ENCODE peak calls at places on chromosomes 1 and 21, in five cellular contexts. M is stomach, W is lower leg skin, X is endothelial cell of umbilical vein, H is body of pancreas. Z is an unnamed sample.

GRCh38 chr1:200342511-200343400 is 67.1 kb downstream of the ZNF281 start:
- DNase-seq in M (no peak), W (no peak), X (no peak), H (no peak), Z (no peak)

GRCh38 chr1:17831619-17832018 is 76.5 kb downstream of the ACTL8 start:
- DNase-seq in M (no peak), W (no peak), X (no peak), H (peak), Z (peak)

GRCh38 chr1:22731924-22732522 is 21.4 kb downstream of the EPHB2 start:
- DNase-seq in M (no peak), W (no peak), X (no peak), H (no peak), Z (no peak)

GRCh38 chr1:37602750-37603694 is 7.3 kb upstream of the GNL2 start:
- DNase-seq in M (no peak), W (no peak), X (peak), H (peak), Z (peak)

GRCh38 chr1:236868625-236869467 is 73.8 kb downstream of the MTR start:
- DNase-seq in M (peak), W (no peak), X (peak), H (peak), Z (no peak)

GRCh38 chr1:151502859-151503509 is 8.2 kb upstream of the CGN start:
- DNase-seq in M (no peak), W (no peak), X (no peak), H (no peak), Z (no peak)

GRCh38 chr1:240946926-240947325 is 335.0 kb upstream of the GREM2 start:
- DNase-seq in M (no peak), W (no peak), X (peak), H (peak), Z (peak)

GRCh38 chr1:165647970-165648369 is 16.9 kb downstream of the MGST3 start:
- DNase-seq in M (no peak), W (no peak), X (peak), H (no peak), Z (no peak)

GRCh38 chr1:18302788-18303413 is 177.8 kb upstream of the KLHDC7A start:
- DNase-seq in M (no peak), W (no peak), X (no peak), H (no peak), Z (no peak)

GRCh38 chr1:84379128-84379527 is 19.2 kb upstream of the DNASE2B start:
- DNase-seq in M (no peak), W (no peak), X (no peak), H (no peak), Z (no peak)

GRCh38 chr21:21722736-21723135 is 724.5 kb downstream of the NCAM2 start:
- DNase-seq in M (no peak), W (no peak), X (no peak), H (no peak), Z (no peak)

GRCh38 chr1:169086603-169087455 is 19.7 kb upstream of the ATP1B1 start:
- DNase-seq in M (no peak), W (no peak), X (peak), H (peak), Z (no peak)

GRCh38 chr1:30719406-30720270 is 3.7 kb downstream of the MATN1 start:
- DNase-seq in M (no peak), W (no peak), X (peak), H (no peak), Z (peak)

GRCh38 chr1:180515364-180515763 is 13.0 kb upstream of the ACBD6 start:
- DNase-seq in M (no peak), W (no peak), X (no peak), H (no peak), Z (no peak)

GRCh38 chr1:25065246-25066238 is 135.5 kb upstream of the RUNX3 start:
- DNase-seq in M (no peak), W (no peak), X (no peak), H (no peak), Z (no peak)

GRCh38 chr21:36250423-36251075 is 69.4 kb upstream of the MORC3 start:
- DNase-seq in M (no peak), W (no peak), X (no peak), H (no peak), Z (no peak)

GRCh38 chr21:41368361-41369104 is 6.7 kb downstream of the MX2 start:
- DNase-seq in M (no peak), W (no peak), X (no peak), H (no peak), Z (no peak)

GRCh38 chr1:153727463-153728304 is at the start of gene INTS3:
- DNase-seq in M (peak), W (peak), X (peak), H (peak), Z (peak)

GRCh38 chr1:172662464-172663109 is 3.7 kb downstream of the FASLG start:
- DNase-seq in M (peak), W (peak), X (peak), H (peak), Z (no peak)

GRCh38 chr1:87642581-87643129 is 314.0 kb downstream of the LMO4 start:
- DNase-seq in M (no peak), W (no peak), X (peak), H (no peak), Z (no peak)

GRCh38 chr1:41379741-41380130 is 18.5 kb downstream of the FOXO6 start:
- DNase-seq in M (no peak), W (no peak), X (no peak), H (no peak), Z (no peak)

GRCh38 chr1:209767105-209767504 is 11.3 kb downstream of the TRAF3IP3 start:
- DNase-seq in M (no peak), W (no peak), X (no peak), H (no peak), Z (no peak)

GRCh38 chr1:36151845-36152203 is 2.5 kb upstream of the TRAPPC3 start:
- DNase-seq in M (no peak), W (peak), X (no peak), H (no peak), Z (no peak)

GRCh38 chr1:116873680-116874271 is 35.9 kb upstream of the PTGFRN start:
- DNase-seq in M (no peak), W (no peak), X (no peak), H (no peak), Z (no peak)

GRCh38 chr1:151547119-151547899 is 7.2 kb downstream of the TUFT1 start:
- DNase-seq in M (peak), W (peak), X (peak), H (peak), Z (peak)

GRCh38 chr1:94154989-94155388 is 34.0 kb upstream of the ABCA4 start:
- DNase-seq in M (no peak), W (no peak), X (peak), H (no peak), Z (no peak)

GRCh38 chr21:14881863-14882262 is 182.9 kb downstream of the NRIP1 start:
- DNase-seq in M (no peak), W (no peak), X (no peak), H (no peak), Z (no peak)

GRCh38 chr1:156914440-156914856 is 6.0 kb upstream of the LRRC71 start:
- DNase-seq in M (no peak), W (no peak), X (no peak), H (no peak), Z (no peak)
- TF ChIP-seq POLR2A in M (no peak), W (no peak), X (no peak), H (no peak), Z (no peak)

DNA sequence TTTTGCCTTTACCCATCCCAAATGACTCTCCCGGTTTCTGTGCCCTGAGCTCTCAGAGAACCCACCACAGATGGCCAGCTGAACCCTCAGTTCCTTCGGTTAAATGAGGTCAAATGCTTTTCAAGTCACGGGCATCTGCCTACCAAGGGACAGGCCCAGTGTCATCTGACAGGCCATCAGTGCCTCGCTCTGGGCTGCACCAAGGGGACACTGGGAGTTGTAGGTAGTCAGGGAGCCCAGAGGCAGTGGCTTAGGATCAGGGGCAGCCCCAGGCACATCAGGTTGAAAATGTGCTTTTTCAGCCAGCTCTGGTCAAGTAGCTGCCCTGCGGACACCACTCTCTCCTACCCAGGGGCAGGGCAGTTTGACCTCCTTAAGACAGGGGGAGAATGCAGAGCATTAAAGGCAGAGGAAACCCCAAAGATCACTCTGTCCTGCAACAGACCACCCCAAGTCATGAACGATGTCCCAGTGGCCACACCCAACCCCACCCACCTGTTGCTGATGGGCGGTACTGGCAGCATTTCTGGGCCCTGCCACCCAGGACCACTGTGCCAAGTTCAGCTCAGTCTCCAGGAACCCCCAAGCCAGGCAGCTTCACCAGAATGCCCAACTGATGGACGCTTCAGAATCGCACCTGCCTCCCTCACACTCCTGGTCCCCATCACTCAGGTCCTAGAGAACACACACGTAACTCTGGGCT is 60.7 kb downstream of the CASZ1 start:
- DNase-seq in M (no peak), W (no peak), X (no peak), H (no peak), Z (no peak)
- TF ChIP-seq POLR2A in M (no peak), W (no peak), X (no peak), H (no peak), Z (no peak)

DNA sequence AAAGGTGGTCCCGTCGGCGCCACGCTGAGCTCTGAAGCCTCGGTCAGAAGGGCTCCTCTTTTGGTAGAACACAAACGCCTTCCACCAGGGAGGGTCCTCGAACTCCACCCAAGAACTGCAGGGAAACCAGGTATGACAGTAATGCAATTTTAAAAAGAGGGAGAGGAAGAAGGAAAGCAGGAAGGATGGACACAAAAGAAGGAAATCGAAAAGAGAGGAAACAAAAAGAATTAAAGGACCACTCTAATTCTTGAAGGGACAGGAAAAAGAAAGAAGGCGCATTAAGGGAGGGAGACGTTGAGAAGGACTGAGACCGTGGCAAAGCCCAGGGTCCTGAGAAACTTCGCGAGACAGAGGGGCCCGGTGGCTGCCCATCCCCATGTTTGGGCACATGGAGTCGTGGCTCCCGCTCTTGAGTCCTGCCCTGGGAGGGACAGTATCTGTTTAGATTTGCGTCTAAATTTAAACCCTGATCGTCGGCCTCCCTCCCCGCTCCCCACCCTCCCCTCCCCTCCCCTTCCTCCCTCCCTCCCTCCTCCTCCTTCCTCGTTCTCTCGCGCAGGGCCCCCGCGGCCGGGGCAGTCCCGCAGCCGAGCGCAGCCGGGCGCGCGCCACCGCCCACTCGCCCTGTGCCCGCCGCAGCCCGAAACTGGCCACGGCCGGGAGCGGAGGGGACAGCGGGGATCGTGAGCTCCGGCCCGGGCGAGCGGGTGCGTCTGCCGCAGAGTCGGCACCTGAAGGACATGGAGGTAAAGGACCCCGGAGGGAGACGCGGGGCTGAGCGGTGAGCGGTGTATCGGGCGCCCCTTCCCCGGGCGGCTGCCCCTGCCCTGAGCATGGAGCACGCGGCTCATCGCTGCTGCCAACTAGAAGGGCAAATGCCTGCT is at the start of gene RCSD1:
- DNase-seq in M (peak), W (no peak), X (no peak), H (no peak), Z (no peak)
- TF ChIP-seq POLR2A in M (no peak), W (no peak), X (no peak), H (no peak), Z (no peak)

DNA sequence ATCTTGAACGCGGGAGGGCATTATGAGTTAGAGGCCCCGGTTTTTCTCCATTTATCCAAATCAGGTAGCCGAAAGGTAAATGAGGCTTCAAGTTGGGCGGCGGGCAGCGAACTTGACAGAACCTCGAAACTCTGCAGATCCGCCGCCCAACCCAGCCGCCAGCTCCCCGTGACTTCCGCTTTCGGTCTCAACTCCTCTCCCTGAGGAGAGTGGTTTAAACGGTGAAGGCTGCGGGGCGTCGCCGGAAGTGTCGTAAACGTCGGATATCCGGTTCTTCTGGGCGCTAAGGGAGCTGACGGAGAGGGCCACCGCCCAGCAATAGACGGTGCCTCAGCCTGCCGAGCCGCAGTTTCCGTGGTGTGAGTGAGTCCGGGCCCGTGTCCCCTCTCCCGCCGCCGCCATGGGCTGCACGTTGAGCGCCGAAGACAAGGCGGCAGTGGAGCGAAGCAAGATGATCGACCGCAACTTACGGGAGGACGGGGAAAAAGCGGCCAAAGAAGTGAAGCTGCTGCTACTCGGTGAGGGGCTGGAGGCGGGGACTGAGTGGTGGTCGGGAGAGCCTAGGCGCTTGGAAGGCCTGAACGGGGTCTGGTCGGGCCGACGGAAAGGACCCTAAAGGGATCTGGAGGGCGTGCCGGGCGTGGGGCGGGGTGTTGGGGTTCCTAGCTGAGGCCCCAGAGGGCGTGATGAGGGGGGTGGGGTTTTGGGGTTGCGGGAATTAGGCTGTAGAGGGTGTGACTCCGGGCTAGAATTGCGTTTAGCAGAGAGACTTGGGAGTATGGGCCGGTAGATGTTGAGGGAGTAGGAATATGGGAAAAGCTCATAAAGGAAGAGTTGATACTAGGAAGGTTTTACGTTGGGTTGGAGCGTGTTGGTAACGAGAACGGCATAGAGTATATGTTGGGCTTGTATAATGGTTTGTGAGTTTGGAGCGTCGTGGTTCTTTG is at the start of gene GNAI3:
- DNase-seq in M (peak), W (peak), X (peak), H (peak), Z (peak)
- TF ChIP-seq POLR2A in M (no peak), W (no peak), X (peak), H (peak), Z (peak)

GRCh38 chr1:27528701-27529637 is 39.0 kb upstream of the WASF2 start:
- DNase-seq in M (no peak), W (peak), X (peak), H (peak), Z (no peak)
- TF ChIP-seq POLR2A in M (no peak), W (no peak), X (no peak), H (no peak), Z (no peak)

GRCh38 chr1:164558461-164559341 is at the start of gene PBX1:
- DNase-seq in M (peak), W (peak), X (peak), H (peak), Z (peak)
- TF ChIP-seq POLR2A in M (no peak), W (no peak), X (peak), H (peak), Z (peak)

DNA sequence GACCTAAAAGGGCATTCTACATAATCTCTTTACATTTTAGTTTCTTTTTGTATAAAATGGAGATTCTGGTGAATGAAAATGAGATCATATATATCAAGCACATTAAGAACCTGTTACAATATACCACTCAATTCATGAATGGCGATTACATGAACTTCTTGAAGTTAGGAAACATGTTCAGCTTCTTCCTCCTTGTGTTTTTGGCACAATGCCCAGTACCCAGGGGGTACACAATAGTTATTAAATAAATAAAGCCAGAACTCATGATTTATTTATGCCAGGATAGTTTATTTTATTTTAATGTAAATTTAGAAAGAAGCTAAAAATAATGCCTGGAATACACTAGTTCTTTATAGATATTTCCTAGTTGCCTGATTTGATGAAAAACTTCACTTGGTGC is 186.0 kb upstream of the PTGFR start:
- DNase-seq in M (no peak), W (no peak), X (no peak), H (no peak), Z (no peak)
- TF ChIP-seq POLR2A in M (no peak), W (no peak), X (no peak), H (no peak), Z (no peak)

DNA sequence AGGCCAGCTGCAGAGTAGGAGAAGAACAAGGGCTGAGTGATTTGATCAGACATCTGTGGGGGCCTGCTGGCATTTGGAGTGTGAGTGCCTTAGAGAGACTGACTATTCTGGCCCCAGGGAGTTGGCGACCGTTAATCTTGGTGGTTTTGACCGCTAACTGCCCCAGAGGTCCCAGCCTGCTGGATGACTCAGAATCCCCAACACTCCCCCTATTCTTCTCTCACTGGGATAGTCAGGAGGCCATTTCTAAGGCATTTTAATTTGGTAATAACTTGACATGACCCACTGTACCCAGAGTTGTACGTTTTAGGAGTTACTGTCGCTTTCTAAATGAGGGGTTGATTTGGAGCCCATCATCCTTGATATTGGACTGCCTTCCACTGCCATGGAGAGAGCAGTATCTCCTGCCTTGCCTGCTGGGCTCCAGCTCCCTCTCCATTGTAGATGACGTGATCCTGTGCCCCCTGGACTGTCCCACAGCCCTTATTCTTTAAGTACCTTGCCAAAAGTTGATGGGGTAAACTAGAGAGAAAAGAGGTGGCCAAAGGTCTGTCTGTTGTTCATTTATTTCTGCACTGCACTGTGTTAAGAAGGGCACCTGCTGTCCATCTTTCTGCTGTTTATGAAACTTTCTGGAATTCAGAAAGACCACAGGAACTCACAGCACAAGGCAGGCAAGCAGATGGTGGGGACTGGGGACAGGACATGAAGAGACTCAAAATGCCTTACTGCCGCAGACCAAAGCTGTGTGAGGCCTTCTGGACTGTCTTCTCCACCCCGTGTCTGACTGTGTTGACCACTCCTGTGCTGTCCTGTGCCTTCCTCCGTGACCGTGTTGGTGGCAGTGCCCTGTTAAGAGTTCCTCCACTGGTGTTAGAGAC is 98.2 kb upstream of the ARTN start:
- DNase-seq in M (no peak), W (no peak), X (peak), H (peak), Z (peak)
- TF ChIP-seq POLR2A in M (no peak), W (no peak), X (no peak), H (no peak), Z (no peak)

GRCh38 chr21:44329971-44330681 is 9.1 kb downstream of the CFAP410 start:
- DNase-seq in M (no peak), W (no peak), X (no peak), H (no peak), Z (no peak)
- TF ChIP-seq POLR2A in M (no peak), W (no peak), X (no peak), H (no peak), Z (no peak)